ENCODE peak calls at places on chromosomes 12 and 14, in ten cellular contexts. One of them, this sample, is unnamed.

GRCh38 chr12:27478949-27479348 is 32.4 kb downstream of the SMCO2 start:
- DNase-seq in NCI-H146: no peak
- DNase-seq in fibroblast of the aortic adventitia: no peak
- DNase-seq in sciatic nerve: no peak
- DNase-seq in iPS-NIHi11: no peak
- DNase-seq in GM10248: no peak
- DNase-seq in NCI-H446 treated with DMSO at 0.1 percent for 48 hours: no peak
- DNase-seq in activated gamma-delta T cell treated with anti-CD3 and anti-CD28 coated beads, Interleukin-2, amount 50 U/mL, for 16 hours: no peak
- DNase-seq in activated T-cell treated with anti-CD3 and anti-CD28 coated beads for 1 hour: no peak
- DNase-seq in GM12891: no peak
- DNase-seq in this sample: no peak

GRCh38 chr14:100188392-100189030 is 29.1 kb upstream of the DEGS2 start:
- DNase-seq in NCI-H146: no peak
- DNase-seq in fibroblast of the aortic adventitia: no peak
- DNase-seq in activated gamma-delta T cell treated with anti-CD3 and anti-CD28 coated beads, Interleukin-2, amount 50 U/mL, for 16 hours: no peak
- DNase-seq in sciatic nerve: no peak
- DNase-seq in GM10248: no peak
- DNase-seq in activated T-cell treated with anti-CD3 and anti-CD28 coated beads for 1 hour: no peak
- DNase-seq in iPS-NIHi11: no peak
- DNase-seq in GM12891: no peak
- DNase-seq in NCI-H446 treated with DMSO at 0.1 percent for 48 hours: no peak
- DNase-seq in this sample: no peak

GRCh38 chr12:62533755-62534107 is 67.1 kb downstream of the MON2 start:
- DNase-seq in NCI-H146: no peak
- DNase-seq in sciatic nerve: no peak
- DNase-seq in iPS-NIHi11: no peak
- DNase-seq in GM10248: peak; percentile 16
- DNase-seq in NCI-H446 treated with DMSO at 0.1 percent for 48 hours: no peak
- DNase-seq in fibroblast of the aortic adventitia: no peak
- DNase-seq in activated gamma-delta T cell treated with anti-CD3 and anti-CD28 coated beads, Interleukin-2, amount 50 U/mL, for 16 hours: no peak
- DNase-seq in GM12891: no peak
- DNase-seq in activated T-cell treated with anti-CD3 and anti-CD28 coated beads for 1 hour: no peak
- DNase-seq in this sample: no peak

GRCh38 chr12:4441355-4442330 is 4.0 kb downstream of the FGF6 start:
- DNase-seq in fibroblast of the aortic adventitia: no peak
- DNase-seq in activated gamma-delta T cell treated with anti-CD3 and anti-CD28 coated beads, Interleukin-2, amount 50 U/mL, for 16 hours: no peak
- DNase-seq in NCI-H146: peak; percentile 91
- DNase-seq in NCI-H446 treated with DMSO at 0.1 percent for 48 hours: no peak
- DNase-seq in iPS-NIHi11: peak; percentile 58
- DNase-seq in activated T-cell treated with anti-CD3 and anti-CD28 coated beads for 1 hour: no peak
- DNase-seq in GM12891: no peak
- DNase-seq in GM10248: no peak
- DNase-seq in sciatic nerve: peak; percentile 15
- DNase-seq in this sample: no peak

GRCh38 chr14:51431033-51431709 is 191.1 kb downstream of the TMX1 start:
- DNase-seq in GM10248: no peak
- DNase-seq in NCI-H446 treated with DMSO at 0.1 percent for 48 hours: no peak
- DNase-seq in iPS-NIHi11: no peak
- DNase-seq in NCI-H146: no peak
- DNase-seq in activated gamma-delta T cell treated with anti-CD3 and anti-CD28 coated beads, Interleukin-2, amount 50 U/mL, for 16 hours: no peak
- DNase-seq in GM12891: no peak
- DNase-seq in activated T-cell treated with anti-CD3 and anti-CD28 coated beads for 1 hour: no peak
- DNase-seq in fibroblast of the aortic adventitia: no peak
- DNase-seq in sciatic nerve: no peak
- DNase-seq in this sample: no peak

GRCh38 chr12:96233168-96233567 is 39.0 kb downstream of the ELK3 start:
- DNase-seq in fibroblast of the aortic adventitia: peak; percentile 66
- DNase-seq in NCI-H446 treated with DMSO at 0.1 percent for 48 hours: peak; percentile 31
- DNase-seq in NCI-H146: no peak
- DNase-seq in GM10248: no peak
- DNase-seq in GM12891: no peak
- DNase-seq in sciatic nerve: no peak
- DNase-seq in activated gamma-delta T cell treated with anti-CD3 and anti-CD28 coated beads, Interleukin-2, amount 50 U/mL, for 16 hours: no peak
- DNase-seq in iPS-NIHi11: no peak
- DNase-seq in activated T-cell treated with anti-CD3 and anti-CD28 coated beads for 1 hour: no peak
- DNase-seq in this sample: no peak

GRCh38 chr12:124518051-124518932 is 49.1 kb downstream of the NCOR2 start:
- DNase-seq in GM10248: no peak
- DNase-seq in fibroblast of the aortic adventitia: peak; percentile 100
- DNase-seq in GM12891: no peak
- DNase-seq in NCI-H146: peak; percentile 91
- DNase-seq in iPS-NIHi11: peak; percentile 70
- DNase-seq in NCI-H446 treated with DMSO at 0.1 percent for 48 hours: peak; percentile 98
- DNase-seq in sciatic nerve: peak; percentile 100
- DNase-seq in activated T-cell treated with anti-CD3 and anti-CD28 coated beads for 1 hour: no peak
- DNase-seq in activated gamma-delta T cell treated with anti-CD3 and anti-CD28 coated beads, Interleukin-2, amount 50 U/mL, for 16 hours: no peak
- DNase-seq in this sample: peak; percentile 97

GRCh38 chr14:94011795-94012194 is 14.3 kb upstream of the OTUB2 start:
- DNase-seq in NCI-H146: no peak
- DNase-seq in GM10248: no peak
- DNase-seq in iPS-NIHi11: no peak
- DNase-seq in activated gamma-delta T cell treated with anti-CD3 and anti-CD28 coated beads, Interleukin-2, amount 50 U/mL, for 16 hours: no peak
- DNase-seq in GM12891: no peak
- DNase-seq in activated T-cell treated with anti-CD3 and anti-CD28 coated beads for 1 hour: no peak
- DNase-seq in fibroblast of the aortic adventitia: peak; percentile 42
- DNase-seq in sciatic nerve: no peak
- DNase-seq in NCI-H446 treated with DMSO at 0.1 percent for 48 hours: no peak
- DNase-seq in this sample: no peak

GRCh38 chr12:119476951-119477350 is 116.6 kb upstream of the TMEM233 start:
- DNase-seq in NCI-H146: no peak
- DNase-seq in activated gamma-delta T cell treated with anti-CD3 and anti-CD28 coated beads, Interleukin-2, amount 50 U/mL, for 16 hours: no peak
- DNase-seq in fibroblast of the aortic adventitia: no peak
- DNase-seq in GM10248: no peak
- DNase-seq in iPS-NIHi11: no peak
- DNase-seq in sciatic nerve: no peak
- DNase-seq in NCI-H446 treated with DMSO at 0.1 percent for 48 hours: no peak
- DNase-seq in activated T-cell treated with anti-CD3 and anti-CD28 coated beads for 1 hour: no peak
- DNase-seq in GM12891: no peak
- DNase-seq in this sample: no peak

This sample was measured in HuH-7.5.